ENCODE peak calls at places on chromosomes 4 and X, in ten cellular contexts. Q, E, T, F, R, Y, O, N, W and X are unnamed samples.

GRCh38 chrX:46712733-46713132 is 46.2 kb downstream of the SLC9A7 start:
- DNase-seq in W (no peak), Y (no peak), R (no peak), E (no peak), F (no peak), T (no peak), N (no peak), Q (no peak), O (no peak), X (no peak)

GRCh38 chrX:24900234-24900633 is 115.5 kb downstream of the ARX start:
- DNase-seq in T (no peak), R (no peak), Y (no peak), E (no peak), Q (no peak), W (no peak), O (no peak), N (no peak), F (no peak), X (no peak)

GRCh38 chrX:49610718-49611310 is 12.0 kb downstream of the GAGE1 start:
- DNase-seq in N (no peak), Q (no peak), O (peak), T (no peak), E (no peak), R (no peak), W (no peak), F (no peak), Y (no peak), X (no peak)

GRCh38 chr4:179415842-179416223 is 1973.6 kb upstream of the AGA start:
- DNase-seq in E (peak), N (no peak), Q (no peak), F (peak), O (peak), T (no peak), W (no peak), R (no peak), Y (no peak), X (no peak)

GRCh38 chrX:119398974-119399771 is at the start of gene SLC25A43:
- DNase-seq in W (peak), Q (no peak), E (peak), R (peak), F (peak), O (peak), Y (peak), N (peak), T (peak), X (peak)

GRCh38 chr4:22091351-22091731 is 142.8 kb upstream of the KCNIP4 start:
- DNase-seq in E (peak), O (no peak), R (no peak), F (no peak), Y (no peak), W (no peak), N (no peak), Q (no peak), T (no peak), X (no peak)

GRCh38 chr4:29277381-29277780 is 1442.8 kb upstream of the PCDH7 start:
- DNase-seq in F (peak), Y (no peak), N (no peak), Q (no peak), T (no peak), E (no peak), R (no peak), W (peak), O (no peak), X (no peak)

GRCh38 chr4:157572291-157572690 is 351.8 kb downstream of the GRIA2 start:
- DNase-seq in N (no peak), E (no peak), O (no peak), W (no peak), R (no peak), Q (no peak), T (no peak), Y (no peak), F (no peak), X (no peak)

GRCh38 chr4:71239365-71239764 is 99.5 kb upstream of the SLC4A4 start:
- DNase-seq in T (no peak), N (no peak), W (no peak), Y (no peak), F (peak), E (no peak), Q (no peak), O (no peak), R (no peak), X (no peak)

GRCh38 chrX:131763674-131764073 is 219.8 kb downstream of the OR13H1 start:
- DNase-seq in W (no peak), Y (peak), F (no peak), T (peak), E (no peak), R (no peak), N (no peak), O (no peak), Q (peak), X (peak)

GRCh38 chrX:131764224-131764623 is 220.3 kb downstream of the OR13H1 start:
- DNase-seq in R (no peak), F (no peak), T (no peak), E (no peak), N (no peak), O (no peak), Q (no peak), Y (no peak), W (no peak), X (no peak)

GRCh38 chrX:131762802-131763234 is 218.9 kb downstream of the OR13H1 start:
- DNase-seq in N (no peak), Q (peak), E (peak), O (no peak), F (no peak), W (peak), Y (peak), R (no peak), T (no peak), X (peak)
- H3K4me3 ChIP-seq in N (no peak), Q (peak), E (no peak), O (no peak), F (no peak), W (no peak), Y (peak), R (no peak), T (no peak), X (no peak)

GRCh38 chrX:151323054-151323453 is 74.0 kb upstream of the VMA21 start:
- DNase-seq in Y (no peak), T (no peak), W (no peak), R (no peak), Q (no peak), F (no peak), N (peak), O (no peak), E (no peak), X (no peak)
- TF ChIP-seq CTCF in Y (no peak), T (no peak), W (no peak), R (no peak), Q (no peak), F (no peak), N (no peak), O (no peak), E (no peak), X (no peak)

DNA sequence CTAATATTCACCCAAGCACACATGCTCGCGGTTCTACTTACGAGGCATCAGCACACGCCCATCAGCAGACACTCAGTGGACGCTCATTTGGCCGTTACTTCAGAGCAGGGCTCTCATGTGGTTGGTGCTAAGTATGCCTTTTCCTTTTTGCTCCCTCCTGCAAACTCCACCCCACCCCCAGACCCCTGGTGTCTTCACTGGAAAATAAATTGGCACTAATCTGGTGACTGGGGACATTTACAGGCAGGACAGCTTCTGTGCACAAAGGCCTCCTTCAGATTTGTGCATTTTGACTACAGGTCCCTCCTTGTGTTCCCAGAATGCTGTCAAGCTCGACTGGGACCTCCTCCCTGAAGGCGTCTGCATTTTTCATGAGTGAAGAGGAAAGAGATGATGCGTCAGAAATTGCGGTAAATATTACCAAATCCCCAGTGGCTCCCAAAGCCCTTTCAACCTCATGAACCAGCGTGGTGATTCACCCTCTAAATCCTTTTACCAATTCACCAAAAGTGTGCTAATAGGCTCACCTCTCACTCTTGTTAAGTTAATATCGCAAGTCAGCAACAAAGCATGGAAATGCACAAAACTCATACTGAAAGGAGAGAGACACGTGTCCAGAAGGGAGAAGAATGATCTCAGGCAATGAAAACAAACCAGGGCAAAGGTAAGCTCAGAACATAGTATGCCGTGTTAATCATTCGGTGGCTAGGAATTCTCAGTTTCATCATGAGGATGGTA is 119.0 kb downstream of the NKX6-1 start:
- DNase-seq in R (no peak), E (peak), N (no peak), Y (peak), W (peak), T (no peak), O (no peak), F (peak), Q (no peak), X (no peak)
- H3K4me3 ChIP-seq in R (no peak), E (peak), N (no peak), Y (no peak), W (no peak), T (no peak), O (no peak), F (no peak), Q (no peak), X (no peak)

GRCh38 chr4:124433500-124433899 is 279.0 kb downstream of the ANKRD50 start:
- DNase-seq in W (no peak), F (peak), Y (no peak), E (no peak), N (no peak), Q (no peak), T (no peak), R (no peak), O (no peak), X (no peak)
- TF ChIP-seq CTCF in W (no peak), F (no peak), Y (no peak), E (no peak), N (no peak), Q (no peak), T (no peak), R (no peak), O (no peak), X (no peak)

GRCh38 chr4:139469869-139470268 is 15.9 kb downstream of the RAB33B start:
- DNase-seq in N (no peak), Y (no peak), R (no peak), T (no peak), W (no peak), Q (no peak), E (no peak), O (no peak), F (no peak), X (no peak)

GRCh38 chr4:139470997-139471665 is 17.2 kb downstream of the RAB33B start:
- DNase-seq in R (peak), F (no peak), T (no peak), Y (no peak), N (no peak), Q (no peak), O (no peak), E (no peak), W (no peak), X (no peak)

GRCh38 chr4:139469216-139469615 is 15.3 kb downstream of the RAB33B start:
- DNase-seq in Q (no peak), N (no peak), R (no peak), T (no peak), F (no peak), E (no peak), W (no peak), O (no peak), Y (no peak), X (no peak)

GRCh38 chr4:139472761-139473335 is 18.9 kb downstream of the RAB33B start:
- DNase-seq in R (no peak), T (no peak), W (no peak), N (no peak), Y (no peak), F (no peak), Q (no peak), O (no peak), E (no peak), X (no peak)

DNA sequence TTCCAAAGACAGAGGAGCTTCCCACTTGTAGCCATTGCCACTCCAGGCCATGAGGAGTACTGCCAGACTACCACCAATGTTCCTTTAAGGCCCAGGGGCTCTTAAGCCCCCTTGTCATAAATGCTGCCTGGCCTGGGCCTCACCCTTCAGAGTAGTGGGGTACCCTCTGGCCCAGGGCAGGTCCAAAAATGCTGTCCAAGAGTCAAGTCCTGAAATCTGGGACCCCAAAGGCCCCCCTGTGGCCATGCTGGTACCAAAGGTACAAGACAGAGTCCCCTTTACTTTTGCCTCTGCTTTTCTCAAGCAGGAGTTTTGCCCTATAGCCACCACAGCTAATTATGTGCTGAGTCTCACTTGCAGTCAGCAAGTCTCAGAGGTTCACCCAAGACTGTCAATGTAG is 16.4 kb downstream of the RAB33B start:
- DNase-seq in Y (no peak), O (no peak), T (no peak), W (no peak), N (no peak), F (no peak), E (no peak), Q (no peak), R (no peak), X (no peak)
- H3K4me3 ChIP-seq in Y (no peak), O (no peak), T (no peak), W (no peak), N (no peak), F (no peak), E (no peak), Q (no peak), R (no peak), X (no peak)

GRCh38 chrX:2614911-2615310 is 76.2 kb upstream of the CD99 start:
- DNase-seq in W (peak), O (peak), E (peak), N (peak), R (no peak), T (no peak), Y (no peak), Q (no peak), F (peak), X (no peak)
- TF ChIP-seq CTCF in W (peak), O (peak), E (peak), N (no peak), R (peak), T (no peak), Y (no peak), Q (peak), F (peak), X (no peak)

GRCh38 chrX:80334583-80334982 is 85.7 kb upstream of the TENT5D start:
- DNase-seq in Q (no peak), E (no peak), R (no peak), Y (no peak), W (no peak), F (no peak), T (no peak), O (no peak), N (no peak), X (no peak)
- H3K4me3 ChIP-seq in Q (peak), E (peak), R (peak), Y (peak), W (no peak), F (no peak), T (peak), O (peak), N (no peak), X (no peak)